ENCODE peak calls at places on chromosomes 11 and 22, in five cellular contexts. L is SK-N-SH, W is H1, A is HCT116, S is K562. D is an unnamed sample.

GRCh38 chr11:13140028-13140870 is 131.1 kb downstream of the RASSF10 start:
- DNase-seq in W (no peak), S (no peak), L (no peak), A (no peak), D (no peak)

GRCh38 chr11:73972620-73973449 is 9.8 kb downstream of the UCP2 start:
- DNase-seq in L (no peak), S (peak; percentile 25), W (no peak), A (no peak), D (no peak)

GRCh38 chr11:27882066-27882697 is 181.9 kb upstream of the BDNF start:
- DNase-seq in A (peak; percentile 52), S (no peak), W (no peak), L (no peak), D (peak; percentile 34)

GRCh38 chr11:2539761-2540520 is 95.1 kb downstream of the KCNQ1 start:
- DNase-seq in S (no peak), A (no peak), L (no peak), W (no peak), D (no peak)

GRCh38 chr11:2541881-2542361 is 97.1 kb downstream of the KCNQ1 start:
- DNase-seq in A (no peak), W (no peak), L (no peak), S (no peak), D (no peak)

GRCh38 chr11:99911116-99911515 is 776.0 kb upstream of the ARHGAP42 start:
- DNase-seq in W (no peak), S (no peak), L (no peak), A (no peak), D (no peak)

GRCh38 chr11:8682219-8683114 is at the start of the genes RPL27A and TRIM66:
- DNase-seq in L (peak; percentile 93), W (peak; percentile 100), S (peak; percentile 98), A (peak; percentile 90), D (peak; percentile 32)

GRCh38 chr11:20045098-20045688 is 115.1 kb downstream of the DBX1 start:
- DNase-seq in S (no peak), L (peak; percentile 68), W (no peak), A (no peak), D (no peak)

GRCh38 chr11:65433657-65434056 is 11.1 kb downstream of the NEAT1 start:
- DNase-seq in A (no peak), S (no peak), L (no peak), W (no peak), D (no peak)

GRCh38 chr11:30487200-30487898 is 98.8 kb downstream of the MPPED2 start:
- DNase-seq in L (no peak), W (no peak), S (no peak), A (no peak), D (no peak)

GRCh38 chr11:60831501-60832079 is 10.3 kb upstream of the CCDC86 start:
- DNase-seq in W (no peak), S (no peak), A (no peak), L (peak; percentile 51), D (peak; percentile 63)

GRCh38 chr11:75262436-75262835 is 21.9 kb downstream of the TPBGL start:
- DNase-seq in L (no peak), A (no peak), W (no peak), S (no peak), D (no peak)

GRCh38 chr11:16356057-16356750 is at the start of gene SOX6:
- DNase-seq in L (no peak), W (no peak), A (no peak), S (peak; percentile 70), D (peak; percentile 66)

GRCh38 chr11:13035711-13036110 is 26.6 kb downstream of the RASSF10 start:
- DNase-seq in A (no peak), W (no peak), L (no peak), S (no peak), D (no peak)

GRCh38 chr11:120457996-120458395 is 53.6 kb upstream of the GRIK4 start:
- DNase-seq in S (no peak), L (no peak), W (no peak), A (no peak), D (no peak)

GRCh38 chr11:16178273-16178672 is 178.1 kb downstream of the SOX6 start:
- DNase-seq in S (no peak), W (no peak), A (no peak), L (peak; percentile 32), D (no peak)

GRCh38 chr11:73945396-73945795 is 5.4 kb upstream of the DNAJB13 start:
- DNase-seq in L (no peak), S (no peak), A (no peak), W (no peak), D (no peak)

GRCh38 chr11:8082391-8083087 is 1.5 kb downstream of the TUB start:
- DNase-seq in S (no peak), L (peak; percentile 81), W (peak; percentile 77), A (no peak), D (no peak)

GRCh38 chr22:17773606-17774205 is 563 bp downstream of the BID start:
- DNase-seq in A (no peak), S (peak; percentile 72), L (peak; percentile 93), W (peak; percentile 81), D (peak; percentile 52)

GRCh38 chr11:70027451-70027850 is 50.7 kb upstream of the ANO1 start:
- DNase-seq in L (no peak), W (peak; percentile 23), S (no peak), A (no peak), D (no peak)

GRCh38 chr22:43226368-43226979 is 39.5 kb upstream of the TTLL12 start:
- DNase-seq in A (no peak), W (peak; percentile 71), L (peak; percentile 39), S (no peak), D (no peak)

GRCh38 chr22:37892566-37893338 is 13.3 kb upstream of the MICALL1 start:
- DNase-seq in A (no peak), W (no peak), L (no peak), S (no peak), D (no peak)
- TF ChIP-seq JUND in A (no peak), W (no peak), L (no peak), S (no peak), D (no peak)

GRCh38 chr11:34977039-34977906 is 60.9 kb downstream of the PDHX start:
- DNase-seq in S (no peak), A (peak; percentile 33), L (no peak), W (no peak), D (peak; percentile 22)
- TF ChIP-seq JUND in S (no peak), A (peak; percentile 69), L (peak; percentile 89), W (no peak), D (no peak)

GRCh38 chr22:28955817-28956216 is 72.4 kb downstream of the ZNRF3 start:
- DNase-seq in A (no peak), W (no peak), L (no peak), S (no peak), D (no peak)
- TF ChIP-seq JUND in A (no peak), W (no peak), L (no peak), S (no peak), D (no peak)

GRCh38 chr22:37186228-37186996 is 1.6 kb downstream of the C1QTNF6 start:
- DNase-seq in A (peak; percentile 97), S (peak; percentile 72), L (peak; percentile 85), W (peak; percentile 68), D (peak; percentile 92)
- TF ChIP-seq JUND in A (no peak), S (no peak), L (no peak), W (no peak), D (no peak)

DNA sequence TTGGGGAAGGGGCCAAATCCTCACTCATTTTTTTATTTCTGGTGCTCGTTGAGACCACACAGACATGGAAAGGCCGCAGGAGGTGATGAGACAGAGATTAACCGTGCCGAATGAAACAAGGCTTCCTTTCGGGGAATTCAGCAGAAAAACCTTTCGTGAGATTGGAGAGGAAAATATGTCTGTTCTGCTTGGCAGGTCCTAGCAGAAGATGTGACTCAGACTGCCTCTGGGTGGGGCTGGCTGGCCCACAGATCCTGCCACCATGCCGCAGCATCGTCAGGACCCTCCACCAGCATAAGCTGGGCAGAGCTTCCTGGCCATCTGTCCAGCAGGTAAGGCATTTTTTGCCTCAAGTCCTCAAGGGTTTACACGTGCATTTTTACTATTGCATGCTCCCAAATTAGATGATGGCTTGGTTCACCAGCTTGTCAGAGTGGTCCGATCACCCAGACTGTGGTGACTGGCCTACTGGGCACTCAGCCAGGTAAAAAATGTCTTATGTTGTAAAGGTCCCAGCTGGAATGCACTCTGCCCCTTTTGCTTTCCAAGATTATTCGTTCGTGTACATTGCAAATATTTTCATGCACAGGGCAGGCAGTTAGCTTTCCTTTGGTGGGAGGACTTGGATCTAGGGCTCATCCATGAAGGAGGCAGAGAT is 1.5 kb downstream of the DDB2 start:
- DNase-seq in L (peak; percentile 72), W (no peak), A (peak; percentile 45), S (peak; percentile 53), D (no peak)
- TF ChIP-seq JUND in L (peak; percentile 38), W (no peak), A (peak; percentile 82), S (peak; percentile 49), D (no peak)

D was measured in T47D.